ENCODE peak calls at places on chromosome 9, in four cellular contexts. R is astrocyte of the spinal cord, U is AG04449, E is transverse colon. X is an unnamed sample.

GRCh38 chr9:88462191-88462590 is 72.8 kb upstream of the NXNL2 start:
- DNase-seq in U (no peak), R (peak; percentile 58), E (no peak), X (peak; percentile 53)

GRCh38 chr9:134126373-134126772 is 9.5 kb upstream of the WDR5 start:
- DNase-seq in U (no peak), R (no peak), E (no peak), X (no peak)

GRCh38 chr9:122821278-122821952 is 7.0 kb downstream of the PDCL start:
- DNase-seq in R (no peak), E (peak; percentile 40), U (no peak), X (no peak)

GRCh38 chr9:134230092-134230941 is 66.0 kb upstream of the RNU6ATAC start:
- DNase-seq in U (no peak), E (no peak), R (no peak), X (no peak)

GRCh38 chr9:92592946-92593860 is 57.4 kb upstream of the ECM2 start:
- DNase-seq in R (no peak), E (no peak), U (no peak), X (no peak)

GRCh38 chr9:100228352-100228869 is 124.3 kb downstream of the TEX10 start:
- DNase-seq in R (no peak), E (no peak), U (no peak), X (no peak)

GRCh38 chr9:134386951-134387831 is 60.9 kb downstream of the RXRA start:
- DNase-seq in E (peak; percentile 42), R (no peak), U (no peak), X (no peak)

GRCh38 chr9:34508463-34508862 is 14.3 kb downstream of the ENHO start:
- DNase-seq in U (no peak), R (no peak), E (no peak), X (no peak)

GRCh38 chr9:93223241-93224180 is 39.6 kb downstream of the WNK2 start:
- DNase-seq in E (peak; percentile 66), R (peak; percentile 57), U (peak; percentile 23), X (peak; percentile 99)

GRCh38 chr9:94168203-94169000 is 84.1 kb downstream of the PTPDC1 start:
- DNase-seq in R (no peak), E (no peak), U (no peak), X (peak; percentile 43)

GRCh38 chr9:112439825-112440224 is 46.8 kb upstream of the KIAA1958 start:
- DNase-seq in U (no peak), E (no peak), R (no peak), X (no peak)

GRCh38 chr9:121783126-121783522 is 131.7 kb downstream of the DAB2IP start:
- DNase-seq in R (no peak), E (no peak), U (no peak), X (no peak)

GRCh38 chr9:88092699-88093359 is 45.4 kb downstream of the SPATA31C2 start:
- DNase-seq in R (no peak), E (no peak), U (no peak), X (no peak)

GRCh38 chr9:89996106-89996505 is 391.3 kb downstream of the GADD45G start:
- DNase-seq in U (no peak), R (no peak), E (no peak), X (no peak)

GRCh38 chr9:8261737-8262136 is 462.2 kb upstream of the DMAC1 start:
- DNase-seq in E (no peak), U (no peak), R (no peak), X (no peak)

GRCh38 chr9:27303219-27303618 is 6.3 kb upstream of the EQTN start:
- DNase-seq in E (no peak), U (no peak), R (no peak), X (no peak)

GRCh38 chr9:104927912-104928740 is at the start of gene ABCA1:
- DNase-seq in R (peak; percentile 87), E (peak; percentile 95), U (no peak), X (peak; percentile 91)

GRCh38 chr9:18795947-18796705 is 236.9 kb downstream of the SAXO1 start:
- DNase-seq in E (no peak), R (peak; percentile 92), U (peak; percentile 80), X (no peak)

GRCh38 chr9:133153227-133154096 is 10.3 kb downstream of the GBGT1 start:
- DNase-seq in U (no peak), E (no peak), R (no peak), X (no peak)

GRCh38 chr9:91502475-91502874 is 78.8 kb upstream of the NFIL3 start:
- DNase-seq in U (no peak), R (no peak), E (no peak), X (no peak)
- TF ChIP-seq CTCF in U (no peak), R (no peak), E (no peak), X (no peak)

GRCh38 chr9:98522487-98522886 is 186.2 kb downstream of the GABBR2 start:
- DNase-seq in E (no peak), R (no peak), U (no peak), X (peak; percentile 31)

GRCh38 chr9:98519641-98520040 is 189.1 kb downstream of the GABBR2 start:
- DNase-seq in E (no peak), U (no peak), R (no peak), X (no peak)

GRCh38 chr9:98520221-98520920 is 188.4 kb downstream of the GABBR2 start:
- DNase-seq in E (no peak), U (no peak), R (peak; percentile 24), X (no peak)

GRCh38 chr9:98521141-98521540 is 187.6 kb downstream of the GABBR2 start:
- DNase-seq in R (peak; percentile 65), U (peak; percentile 45), E (no peak), X (peak; percentile 54)

DNA sequence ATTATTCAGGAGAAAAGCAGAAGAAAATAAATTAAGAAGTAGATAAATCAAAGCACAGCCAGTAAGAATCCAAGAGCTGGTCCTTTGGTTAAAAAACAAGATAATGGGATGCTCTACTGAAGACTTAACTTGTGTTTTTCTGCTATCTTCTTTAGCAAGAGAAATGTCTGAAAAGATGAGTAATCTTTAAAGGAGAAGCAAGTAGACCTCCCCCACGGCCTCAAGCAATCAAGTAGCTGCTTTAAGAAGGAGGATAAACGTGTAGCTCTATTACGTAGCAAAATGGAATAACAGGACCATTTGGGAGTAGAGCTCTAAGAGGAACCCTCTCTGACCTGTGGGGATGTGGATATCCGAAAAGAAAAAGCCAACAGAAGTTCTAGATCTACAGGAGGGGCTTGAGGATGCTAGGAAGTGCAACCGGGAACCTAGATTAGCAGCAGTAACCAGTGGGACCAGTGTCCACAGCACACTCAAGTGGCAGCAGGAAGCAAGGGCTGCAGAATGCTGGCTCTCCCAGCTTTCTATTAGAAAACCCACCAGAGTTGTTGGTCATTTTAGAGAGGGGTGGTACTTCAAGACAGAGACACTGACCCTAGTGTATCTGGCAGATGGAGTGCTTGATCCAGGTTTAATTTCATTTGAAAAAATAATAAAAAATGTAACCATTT is 185.4 kb downstream of the GABBR2 start:
- DNase-seq in E (no peak), U (no peak), R (peak; percentile 10), X (peak; percentile 64)
- TF ChIP-seq CTCF in E (no peak), U (peak; percentile 57), R (peak; percentile 49), X (peak; percentile 10)

GRCh38 chr9:7094052-7094451 is 336.3 kb downstream of the KDM4C start:
- DNase-seq in U (no peak), E (no peak), R (peak; percentile 24), X (peak; percentile 3)
- TF ChIP-seq CTCF in U (peak; percentile 34), E (peak; percentile 45), R (peak; percentile 58), X (no peak)

GRCh38 chr9:108130896-108131295 is 641.3 kb upstream of the KLF4 start:
- DNase-seq in U (no peak), E (no peak), R (no peak), X (no peak)

GRCh38 chr9:108119530-108120113 is 630.1 kb upstream of the KLF4 start:
- DNase-seq in E (no peak), R (no peak), U (no peak), X (no peak)

GRCh38 chr9:108125541-108125940 is 636.0 kb upstream of the KLF4 start:
- DNase-seq in R (no peak), U (no peak), E (no peak), X (no peak)
- TF ChIP-seq CTCF in R (peak; percentile 35), U (peak; percentile 4), E (no peak), X (peak; percentile 28)

GRCh38 chr9:81687521-81688261 is 1.7 kb downstream of the TLE1 start:
- DNase-seq in E (peak; percentile 70), R (peak; percentile 29), U (no peak), X (peak; percentile 59)

GRCh38 chr9:81686614-81687520 is 2.5 kb downstream of the TLE1 start:
- DNase-seq in E (peak; percentile 89), R (peak; percentile 81), U (no peak), X (peak; percentile 90)

GRCh38 chr9:81683704-81684103 is 5.6 kb downstream of the TLE1 start:
- DNase-seq in R (no peak), E (no peak), U (no peak), X (no peak)

GRCh38 chr9:81683214-81683613 is 6.1 kb downstream of the TLE1 start:
- DNase-seq in R (no peak), U (no peak), E (no peak), X (no peak)

GRCh38 chr9:81685763-81686613 is 3.4 kb downstream of the TLE1 start:
- DNase-seq in E (no peak), R (peak; percentile 56), U (no peak), X (no peak)
- TF ChIP-seq CTCF in E (peak; percentile 25), R (peak; percentile 27), U (no peak), X (no peak)

GRCh38 chr9:116460026-116460425 is 227.1 kb upstream of the TRIM32 start:
- DNase-seq in U (no peak), E (no peak), R (no peak), X (no peak)
- TF ChIP-seq CTCF in U (no peak), E (no peak), R (no peak), X (no peak)

GRCh38 chr9:9504869-9505268 is 1107.9 kb downstream of the PTPRD start:
- DNase-seq in U (no peak), R (no peak), E (no peak), X (no peak)

GRCh38 chr9:9494334-9494733 is 1118.5 kb downstream of the PTPRD start:
- DNase-seq in U (no peak), R (no peak), E (no peak), X (no peak)

GRCh38 chr9:9498846-9499245 is 1114.0 kb downstream of the PTPRD start:
- DNase-seq in U (no peak), R (no peak), E (no peak), X (no peak)

GRCh38 chr9:9498147-9498546 is 1114.7 kb downstream of the PTPRD start:
- DNase-seq in U (no peak), E (no peak), R (no peak), X (no peak)

GRCh38 chr9:9499546-9499945 is 1113.3 kb downstream of the PTPRD start:
- DNase-seq in E (no peak), R (no peak), U (no peak), X (no peak)
- TF ChIP-seq CTCF in E (no peak), R (no peak), U (no peak), X (no peak)

X was measured in RWPE1.